ENCODE peak calls at places on chromosomes 6 and 20, in seven cellular contexts. D is IMR-90, J is progenitor cell of endocrine pancreas, P is PC-9, Z is BE2C, O is neural progenitor cell, B is mammary epithelial cell. H is an unnamed sample.

GRCh38 chr6:34157236-34157830 is 11.4 kb upstream of the GRM4 start:
- DNase-seq in J (no peak), D (no peak), P (no peak), B (no peak), O (no peak), Z (no peak), H (no peak)

GRCh38 chr6:90537723-90538407 is 49.0 kb downstream of the MAP3K7 start:
- DNase-seq in P (no peak), B (no peak), J (no peak), D (no peak), O (no peak), Z (no peak), H (peak)

GRCh38 chr6:164286021-164286420 is 871.5 kb downstream of the QKI start:
- DNase-seq in P (no peak), O (no peak), Z (no peak), D (no peak), B (no peak), J (no peak), H (no peak)

GRCh38 chr20:16518068-16518783 is 55.0 kb downstream of the KIF16B start:
- DNase-seq in B (peak), D (peak), J (no peak), P (peak), Z (peak), O (peak), H (no peak)

GRCh38 chr20:3047486-3048419 is 1.9 kb downstream of the MRPS26 start:
- DNase-seq in O (no peak), J (no peak), D (no peak), Z (no peak), B (no peak), P (no peak), H (no peak)

GRCh38 chr6:165663283-165663735 is 268 bp upstream of the PDE10A start:
- DNase-seq in P (no peak), Z (no peak), D (peak), B (peak), O (peak), J (no peak), H (no peak)

GRCh38 chr6:97626586-97627441 is 343.8 kb upstream of the MMS22L start:
- DNase-seq in P (no peak), Z (peak), J (no peak), B (no peak), D (peak), O (peak), H (no peak)

GRCh38 chr6:129353067-129353466 is 356.9 kb downstream of the ARHGAP18 start:
- DNase-seq in O (peak), B (peak), J (no peak), D (no peak), P (peak), Z (no peak), H (no peak)

GRCh38 chr6:23181301-23182110 is 612.1 kb downstream of the HDGFL1 start:
- DNase-seq in B (no peak), J (no peak), O (peak), Z (peak), P (no peak), D (no peak), H (no peak)

GRCh38 chr6:165684333-165684732 is 21.3 kb upstream of the PDE10A start:
- DNase-seq in D (no peak), O (no peak), J (no peak), Z (no peak), B (no peak), P (no peak), H (no peak)

GRCh38 chr6:47203266-47203967 is 106.3 kb downstream of the TNFRSF21 start:
- DNase-seq in O (no peak), Z (no peak), D (peak), J (no peak), B (no peak), P (no peak), H (no peak)

GRCh38 chr20:1187605-1188171 is 2.9 kb upstream of the TMEM74B start:
- DNase-seq in P (no peak), D (no peak), B (no peak), J (no peak), O (no peak), Z (no peak), H (no peak)

GRCh38 chr20:1189827-1190226 is 5.0 kb upstream of the TMEM74B start:
- DNase-seq in Z (no peak), J (no peak), P (no peak), B (no peak), O (no peak), D (no peak), H (no peak)

GRCh38 chr20:1185781-1186334 is 1.1 kb upstream of the TMEM74B start:
- DNase-seq in D (peak), B (peak), O (peak), J (peak), P (peak), Z (peak), H (peak)

GRCh38 chr20:1186367-1186991 is 1.7 kb upstream of the TMEM74B start:
- DNase-seq in P (no peak), J (no peak), B (no peak), O (no peak), Z (no peak), D (no peak), H (no peak)

GRCh38 chr20:1188347-1188746 is 3.6 kb upstream of the TMEM74B start:
- DNase-seq in Z (no peak), D (no peak), J (no peak), O (no peak), P (no peak), B (no peak), H (no peak)
- TF ChIP-seq CTCF in Z (no peak), D (no peak), J (no peak), O (no peak), P (no peak), B (no peak), H (no peak)

DNA sequence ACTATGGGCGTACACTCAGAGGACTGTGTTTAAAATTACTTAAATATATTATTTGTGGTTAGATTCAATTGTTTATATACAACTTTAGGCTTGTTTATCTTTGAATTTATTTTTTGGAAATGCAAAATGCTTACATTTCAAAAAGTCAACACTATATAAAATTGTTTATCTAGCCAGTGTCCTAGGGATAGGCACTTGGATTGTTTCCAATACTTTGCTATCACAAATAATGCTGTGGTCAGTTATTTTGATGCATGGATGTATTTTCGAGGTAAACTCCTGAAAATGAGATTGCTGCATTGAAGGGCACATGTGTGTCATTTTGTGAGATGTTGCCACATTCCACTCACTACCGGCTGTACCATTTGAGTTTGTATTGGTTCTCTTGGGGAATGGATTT is 213.9 kb downstream of the SLC24A3 start:
- DNase-seq in O (no peak), P (no peak), B (no peak), D (no peak), Z (no peak), J (no peak), H (no peak)
- TF ChIP-seq CTCF in O (no peak), P (no peak), B (no peak), D (no peak), Z (no peak), J (no peak), H (no peak)

GRCh38 chr6:167907837-167908681 is 81.3 kb downstream of the AFDN start:
- DNase-seq in D (peak), P (no peak), O (no peak), J (no peak), B (peak), Z (peak), H (peak)
- TF ChIP-seq CTCF in D (peak), P (peak), O (peak), J (peak), B (peak), Z (peak), H (peak)

GRCh38 chr20:40442181-40442963 is 246.7 kb downstream of the MAFB start:
- DNase-seq in P (no peak), B (no peak), D (no peak), Z (no peak), J (no peak), O (peak), H (no peak)
- TF ChIP-seq CTCF in P (no peak), B (peak), D (no peak), Z (no peak), J (peak), O (peak), H (no peak)

GRCh38 chr6:37170273-37171140 is 555 bp downstream of the PIM1 start:
- DNase-seq in O (peak), Z (peak), B (peak), J (peak), P (peak), D (peak), H (peak)
- TF ChIP-seq CTCF in O (peak), Z (peak), B (peak), J (peak), P (no peak), D (peak), H (peak)

H was measured in HFFc6.